ENCODE peak calls at places on chromosomes 2 and 18, in nine cellular contexts. X, J, B, S, D, W, E, V and C are unnamed samples.

GRCh38 chr2:113098532-113098931 is 28.9 kb upstream of the IL1RN start:
- DNase-seq in X (no peak), J (no peak), B (no peak), S (no peak), D (no peak), W (no peak), E (no peak), V (no peak), C (no peak)

GRCh38 chr2:38146302-38146916 is 70.5 kb upstream of the CYP1B1 start:
- DNase-seq in X (no peak), J (no peak), B (peak; percentile 35), S (no peak), D (no peak), W (peak; percentile 37), E (peak; percentile 59), V (peak; percentile 86), C (no peak)

GRCh38 chr2:230888824-230889400 is 24.2 kb downstream of the ITM2C start:
- DNase-seq in X (no peak), J (no peak), B (no peak), S (no peak), D (no peak), W (no peak), E (no peak), V (no peak), C (no peak)

GRCh38 chr2:120886967-120887672 is 151.5 kb downstream of the GLI2 start:
- DNase-seq in X (no peak), J (peak; percentile 17), B (no peak), S (peak; percentile 70), D (no peak), W (no peak), E (no peak), V (no peak), C (no peak)

GRCh38 chr2:195642677-195643063 is 14.4 kb upstream of the SLC39A10 start:
- DNase-seq in X (no peak), J (no peak), B (no peak), S (no peak), D (no peak), W (no peak), E (no peak), V (no peak), C (no peak)

GRCh38 chr18:48007955-48008701 is 77.7 kb upstream of the SMAD2 start:
- DNase-seq in X (peak; percentile 81), J (peak; percentile 44), B (peak; percentile 82), S (peak; percentile 78), D (peak; percentile 81), W (no peak), E (peak; percentile 54), V (peak; percentile 78), C (peak; percentile 68)

GRCh38 chr2:240179186-240179815 is 38.8 kb upstream of the OTOS start:
- DNase-seq in X (no peak), J (no peak), B (no peak), S (no peak), D (peak; percentile 44), W (no peak), E (no peak), V (no peak), C (no peak)

GRCh38 chr18:1394966-1395365 is 490.3 kb downstream of the ADCYAP1 start:
- DNase-seq in X (no peak), J (no peak), B (no peak), S (no peak), D (no peak), W (no peak), E (no peak), V (no peak), C (no peak)

GRCh38 chr2:43218550-43219382 is 7.6 kb downstream of the ZFP36L2 start:
- DNase-seq in X (no peak), J (no peak), B (peak; percentile 57), S (peak; percentile 77), D (peak; percentile 84), W (no peak), E (no peak), V (peak; percentile 87), C (peak; percentile 71)

GRCh38 chr2:43220229-43220981 is 6.0 kb downstream of the ZFP36L2 start:
- DNase-seq in X (no peak), J (no peak), B (no peak), S (no peak), D (no peak), W (no peak), E (no peak), V (no peak), C (no peak)

GRCh38 chr2:43220982-43221659 is 5.3 kb downstream of the ZFP36L2 start:
- DNase-seq in X (no peak), J (peak; percentile 43), B (peak; percentile 61), S (peak; percentile 50), D (peak; percentile 85), W (no peak), E (peak; percentile 86), V (peak; percentile 92), C (peak; percentile 57)

GRCh38 chr2:43218221-43218549 is 8.2 kb downstream of the ZFP36L2 start:
- DNase-seq in X (no peak), J (no peak), B (no peak), S (no peak), D (no peak), W (no peak), E (no peak), V (no peak), C (no peak)

DNA sequence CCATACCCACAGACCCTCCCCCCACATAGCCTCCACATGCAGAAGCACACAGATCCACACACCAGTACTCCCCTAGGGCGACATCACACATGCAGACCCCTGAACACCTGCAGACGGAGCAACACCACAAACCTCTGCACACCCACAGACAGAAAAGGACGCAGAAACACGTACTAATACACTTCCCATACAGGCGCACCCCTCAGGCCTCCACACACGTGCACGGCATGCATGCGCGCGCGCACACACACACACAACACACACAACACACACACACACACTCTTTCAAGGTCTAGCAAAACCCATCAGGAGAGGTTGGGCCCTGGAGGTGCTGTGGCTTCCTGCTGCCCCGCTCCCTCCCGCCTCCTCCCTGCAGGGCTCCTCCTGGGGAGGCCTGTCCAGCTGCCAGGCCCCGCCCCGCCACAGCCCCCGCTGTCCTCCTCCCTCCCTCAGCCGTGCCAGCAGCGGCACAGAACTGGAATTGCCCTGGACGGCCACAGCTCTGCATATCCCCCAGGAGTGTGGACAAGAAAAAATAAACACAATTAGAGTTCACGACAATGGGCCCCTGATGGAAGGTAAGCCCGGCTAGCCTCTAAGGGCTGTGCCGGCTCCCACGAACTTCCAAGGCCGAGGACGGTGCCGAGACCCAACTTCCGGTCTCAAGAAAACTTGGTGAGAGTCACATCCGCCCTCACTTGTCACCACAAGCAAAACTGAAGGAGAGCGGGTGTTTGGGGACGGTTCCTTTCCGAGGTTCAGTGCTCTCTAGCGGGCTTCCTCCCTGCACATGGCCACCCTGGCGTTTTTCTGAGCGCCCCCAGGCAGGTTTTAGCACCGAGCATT is 6.8 kb downstream of the ZFP36L2 start:
- DNase-seq in X (peak; percentile 72), J (peak; percentile 85), B (peak; percentile 85), S (peak; percentile 92), D (peak; percentile 94), W (peak; percentile 75), E (peak; percentile 87), V (peak; percentile 98), C (peak; percentile 92)
- TF ChIP-seq POLR2A in X (peak; percentile 81), J (peak; percentile 38), B (peak; percentile 57), S (no peak), D (peak; percentile 57), W (peak; percentile 46), E (peak; percentile 41), V (peak; percentile 74), C (peak; percentile 75)

DNA sequence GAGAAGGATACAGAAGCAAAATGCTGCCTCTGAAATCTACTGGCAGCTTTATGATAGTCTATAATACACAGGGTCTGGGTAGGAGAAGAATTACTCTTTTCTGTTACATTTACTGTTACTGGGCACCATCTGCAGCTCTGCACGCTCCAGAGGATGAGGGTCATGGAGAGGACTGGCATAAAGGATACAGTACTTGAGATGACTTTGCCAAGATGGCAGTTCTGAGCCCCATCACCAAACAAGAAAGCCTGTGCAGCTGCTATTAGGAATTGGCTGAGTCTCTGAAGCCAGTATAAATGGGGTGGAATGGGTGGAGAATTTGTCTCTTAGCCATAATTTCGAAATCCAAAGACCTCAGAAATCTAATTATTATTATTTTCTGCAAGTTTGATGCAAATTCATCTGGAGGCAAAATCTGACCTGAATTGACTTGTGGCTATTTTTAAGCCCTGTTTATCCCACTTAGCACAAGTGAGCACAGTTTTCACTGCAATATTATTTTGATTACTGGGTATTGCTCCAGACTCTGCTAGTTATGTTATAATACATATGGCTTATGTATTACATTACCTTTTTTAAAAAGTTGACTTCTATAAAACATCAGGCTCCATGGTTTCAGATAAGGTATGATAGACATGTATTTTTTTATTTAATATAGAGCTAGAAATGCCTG is 579.5 kb downstream of the MBD2 start:
- DNase-seq in X (no peak), J (no peak), B (no peak), S (no peak), D (no peak), W (no peak), E (no peak), V (no peak), C (no peak)
- TF ChIP-seq POLR2A in X (no peak), J (no peak), B (no peak), S (no peak), D (no peak), W (no peak), E (no peak), V (no peak), C (no peak)

GRCh38 chr2:15642334-15643208 is 50.9 kb downstream of the DDX1 start:
- DNase-seq in X (no peak), J (no peak), B (no peak), S (no peak), D (no peak), W (no peak), E (no peak), V (no peak), C (no peak)
- TF ChIP-seq POLR2A in X (no peak), J (no peak), B (no peak), S (no peak), D (no peak), W (no peak), E (no peak), V (no peak), C (no peak)

GRCh38 chr2:54558976-54559410 is 102.9 kb downstream of the SPTBN1 start:
- DNase-seq in X (no peak), J (no peak), B (no peak), S (no peak), D (no peak), W (no peak), E (no peak), V (peak; percentile 63), C (no peak)

GRCh38 chr2:54558188-54558975 is 102.3 kb downstream of the SPTBN1 start:
- DNase-seq in X (no peak), J (peak; percentile 67), B (peak; percentile 75), S (peak; percentile 84), D (no peak), W (peak; percentile 56), E (peak; percentile 49), V (peak; percentile 89), C (peak; percentile 69)

GRCh38 chr2:54556659-54557121 is 100.6 kb downstream of the SPTBN1 start:
- DNase-seq in X (no peak), J (no peak), B (no peak), S (no peak), D (no peak), W (no peak), E (peak; percentile 52), V (no peak), C (no peak)

GRCh38 chr2:54557211-54557600 is 101.1 kb downstream of the SPTBN1 start:
- DNase-seq in X (no peak), J (no peak), B (no peak), S (no peak), D (no peak), W (no peak), E (no peak), V (no peak), C (no peak)

DNA sequence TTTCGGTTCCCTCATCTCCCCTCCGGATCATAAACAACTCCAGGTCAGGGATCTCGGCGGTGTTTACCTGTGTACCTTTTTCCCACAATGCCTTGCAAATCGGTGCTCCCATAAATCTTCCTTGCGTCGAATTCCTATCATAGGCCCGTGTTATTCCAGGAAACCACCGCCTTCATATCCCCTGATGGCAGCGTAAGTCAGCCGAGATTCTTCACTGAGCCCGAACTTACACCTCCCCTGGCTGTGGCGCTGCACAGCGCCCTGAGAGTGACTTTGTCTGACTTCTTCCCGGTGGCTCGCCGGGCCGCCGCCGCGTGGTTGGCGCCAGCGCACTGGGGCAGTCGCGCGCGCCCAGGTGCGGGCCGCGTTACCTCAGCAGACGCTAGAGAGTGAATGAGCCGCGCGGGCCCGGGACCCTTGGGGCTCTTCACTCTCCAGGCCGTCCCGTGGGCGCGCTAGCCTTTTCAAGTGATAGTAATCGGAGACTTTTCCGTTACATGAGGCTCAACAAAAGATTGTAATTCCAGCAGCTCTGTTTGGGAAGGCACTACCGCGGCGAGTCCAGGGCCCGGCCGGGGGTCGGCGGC is 101.6 kb downstream of the SPTBN1 start:
- DNase-seq in X (no peak), J (peak; percentile 60), B (peak; percentile 74), S (peak; percentile 75), D (no peak), W (peak; percentile 81), E (peak; percentile 45), V (peak; percentile 82), C (peak; percentile 45)
- TF ChIP-seq POLR2A in X (no peak), J (peak; percentile 53), B (no peak), S (no peak), D (no peak), W (peak; percentile 55), E (no peak), V (no peak), C (no peak)